ENCODE peak calls at places on chromosomes 12 and 14, in four cellular contexts. L is WTC11, K is amygdala, U is hypothalamus. D is an unnamed sample.

GRCh38 chr14:105849933-105850626 is 323.7 kb downstream of the TMEM121 start:
- DNase-seq in K (no peak), L (no peak), U (no peak), D (no peak)

GRCh38 chr12:56206373-56207166 is 15.2 kb downstream of the RNF41 start:
- DNase-seq in L (peak), K (no peak), U (no peak), D (no peak)

GRCh38 chr12:27841392-27841882 is 61.4 kb upstream of the MANSC4 start:
- DNase-seq in L (no peak), K (no peak), U (no peak), D (no peak)

GRCh38 chr14:101315802-101316296 is 245.4 kb upstream of the DIO3 start:
- DNase-seq in K (no peak), L (no peak), U (no peak), D (no peak)

GRCh38 chr12:65840793-65841670 is 16.7 kb downstream of the HMGA2 start:
- DNase-seq in K (no peak), L (no peak), U (no peak), D (no peak)

GRCh38 chr12:69475237-69475984 is 5.2 kb downstream of the FRS2 start:
- DNase-seq in L (no peak), U (no peak), K (no peak), D (no peak)

GRCh38 chr12:45575823-45576448 is 153.6 kb upstream of the ARID2 start:
- DNase-seq in L (no peak), U (no peak), K (no peak), D (no peak)

GRCh38 chr12:81297606-81298005 is 219.7 kb downstream of the ACSS3 start:
- DNase-seq in U (no peak), K (no peak), L (no peak), D (no peak)

GRCh38 chr12:106369624-106370346 is 12.2 kb downstream of the POLR3B start:
- DNase-seq in U (no peak), L (no peak), K (no peak), D (no peak)

GRCh38 chr12:121227294-121227693 is 17.4 kb downstream of the P2RX4 start:
- DNase-seq in U (no peak), K (no peak), L (no peak), D (no peak)

GRCh38 chr12:51917746-51918453 is 10.6 kb downstream of the ACVRL1 start:
- DNase-seq in L (no peak), K (no peak), U (no peak), D (no peak)

GRCh38 chr14:69090187-69090789 is 62.6 kb downstream of the DCAF5 start:
- DNase-seq in U (no peak), L (peak), K (no peak), D (peak)

GRCh38 chr12:124754491-124754890 is 109.2 kb downstream of the SCARB1 start:
- DNase-seq in U (no peak), L (no peak), K (no peak), D (no peak)

GRCh38 chr12:29350080-29350479 is 30.9 kb downstream of the ERGIC2 start:
- DNase-seq in L (no peak), K (no peak), U (no peak), D (no peak)

GRCh38 chr14:92470215-92470614 is 43.4 kb upstream of the RIN3 start:
- DNase-seq in K (no peak), L (no peak), U (no peak), D (no peak)

GRCh38 chr12:124509676-124510300 is 57.6 kb downstream of the NCOR2 start:
- DNase-seq in K (no peak), L (peak), U (peak), D (peak)

GRCh38 chr14:95101736-95102677 is 55.3 kb downstream of the DICER1 start:
- DNase-seq in K (no peak), U (no peak), L (no peak), D (no peak)

GRCh38 chr14:56666294-56666693 is 86.7 kb downstream of the TMEM260 start:
- DNase-seq in L (no peak), U (no peak), K (no peak), D (no peak)

GRCh38 chr14:75628816-75629215 is 31.9 kb downstream of the ERG28 start:
- DNase-seq in U (no peak), L (no peak), K (no peak), D (no peak)

GRCh38 chr12:14774944-14775651 is 28.2 kb downstream of the WBP11 start:
- DNase-seq in K (no peak), L (no peak), U (no peak), D (peak)

D was measured in head of caudate nucleus.